ENCODE peak calls at places on chromosomes 12 and 14, in nine cellular contexts. M is fibroblast of the aortic adventitia, Q is fibroblast of villous mesenchyme, L is bronchial epithelial cell, C is heart left ventricle, Z is RWPE1, V is fibroblast of mammary gland, J is Calu3, G is colonic mucosa. P is an unnamed sample.
A peak's percentile ranks its signal among the peaks of the same experiment; 100 is the strongest.

GRCh38 chr12:111084172-111084571 is 163.8 kb upstream of the MYL2 start:
- DNase-seq in Q (no peak), V (no peak), G (no peak), C (no peak), J (no peak), L (no peak), M (no peak), Z (no peak), P (no peak)

GRCh38 chr14:24232645-24233537 is at the start of gene GMPR2:
- DNase-seq in V (peak; percentile 7), Q (no peak), L (peak; percentile 35), M (no peak), C (no peak), J (no peak), G (no peak), Z (peak; percentile 16), P (peak; percentile 83)

GRCh38 chr12:80862606-80863005 is 75.1 kb downstream of the LIN7A start:
- DNase-seq in J (no peak), Q (no peak), L (peak; percentile 23), V (peak; percentile 56), M (peak; percentile 16), C (no peak), Z (no peak), G (no peak), P (no peak)

GRCh38 chr12:52807544-52808470 is 6.1 kb downstream of the KRT4 start:
- DNase-seq in J (no peak), Z (no peak), Q (no peak), L (no peak), C (no peak), M (no peak), G (no peak), V (no peak), P (no peak)

GRCh38 chr14:71932229-71932951 is at the start of gene RGS6:
- DNase-seq in Q (no peak), G (peak; percentile 28), J (peak; percentile 70), Z (peak; percentile 35), M (no peak), C (peak; percentile 27), L (peak; percentile 34), V (no peak), P (peak; percentile 17)

GRCh38 chr14:105250986-105251385 is 2.7 kb downstream of the BTBD6 start:
- DNase-seq in V (no peak), G (no peak), L (no peak), J (no peak), C (no peak), M (no peak), Z (no peak), Q (no peak), P (no peak)

GRCh38 chr14:49173765-49174373 is 412.3 kb downstream of the RPS29 start:
- DNase-seq in Z (peak; percentile 57), L (peak; percentile 59), M (peak; percentile 66), J (peak; percentile 68), Q (peak; percentile 66), G (peak; percentile 59), V (peak; percentile 75), C (no peak), P (no peak)

GRCh38 chr12:2256453-2256852 is 203.7 kb downstream of the CACNA1C start:
- DNase-seq in M (no peak), Q (peak; percentile 90), Z (no peak), C (no peak), J (no peak), L (no peak), G (no peak), V (peak; percentile 81), P (no peak)

GRCh38 chr14:20539906-20540305 is 20.9 kb downstream of the RNASE9 start:
- DNase-seq in C (no peak), M (no peak), Q (no peak), L (no peak), Z (no peak), J (no peak), G (no peak), V (no peak), P (no peak)

GRCh38 chr14:78848234-78848820 is 678.2 kb downstream of the NRXN3 start:
- DNase-seq in Z (peak; percentile 51), C (peak; percentile 6), V (peak; percentile 30), M (peak; percentile 14), Q (peak; percentile 17), J (peak; percentile 70), G (peak; percentile 19), L (peak; percentile 50), P (no peak)

GRCh38 chr12:131114331-131114730 is 160.6 kb downstream of the ADGRD1 start:
- DNase-seq in Q (no peak), C (no peak), Z (no peak), L (no peak), V (no peak), J (no peak), G (no peak), M (no peak), P (no peak)

GRCh38 chr14:64880382-64881121 is 845 bp upstream of the SPTB start:
- DNase-seq in L (no peak), M (no peak), Q (no peak), G (peak; percentile 72), J (peak; percentile 55), V (no peak), C (peak; percentile 55), Z (peak; percentile 30), P (peak; percentile 49)

GRCh38 chr12:120598674-120599463 is 17.7 kb upstream of the POP5 start:
- DNase-seq in Q (peak; percentile 36), Z (peak; percentile 64), C (no peak), J (peak; percentile 43), G (no peak), V (peak; percentile 49), M (peak; percentile 10), L (peak; percentile 64), P (no peak)

GRCh38 chr12:77324416-77324762 is 259.0 kb upstream of the E2F7 start:
- DNase-seq in L (no peak), G (no peak), C (no peak), M (no peak), Q (no peak), J (no peak), Z (no peak), V (no peak), P (no peak)

GRCh38 chr12:98669751-98670150 is 24.7 kb downstream of the APAF1 start:
- DNase-seq in V (no peak), Q (no peak), G (no peak), J (no peak), Z (no peak), M (no peak), C (no peak), L (no peak), P (no peak)

GRCh38 chr12:48078901-48079300 is 27.0 kb downstream of the SENP1 start:
- DNase-seq in G (no peak), J (no peak), L (peak; percentile 59), Z (peak; percentile 14), Q (peak; percentile 63), V (peak; percentile 62), C (no peak), M (peak; percentile 47), P (no peak)

GRCh38 chr12:47729233-47729632 is 3.9 kb upstream of the ENDOU start:
- DNase-seq in J (no peak), M (peak; percentile 45), G (no peak), C (no peak), V (peak; percentile 87), L (no peak), Z (no peak), Q (peak; percentile 40), P (no peak)

GRCh38 chr12:69366796-69367195 is 7.3 kb downstream of the YEATS4 start:
- DNase-seq in M (no peak), Z (no peak), J (no peak), C (no peak), Q (no peak), G (no peak), V (no peak), L (peak; percentile 85), P (no peak)

GRCh38 chr14:98633380-98633779 is 638.6 kb downstream of the BCL11B start:
- DNase-seq in V (no peak), Z (no peak), Q (no peak), M (no peak), L (no peak), J (no peak), G (no peak), C (no peak), P (no peak)

GRCh38 chr12:26287666-26288408 is 92.5 kb downstream of the SSPN start:
- DNase-seq in C (peak; percentile 48), V (peak; percentile 85), L (peak; percentile 48), G (no peak), M (peak; percentile 84), J (peak; percentile 55), Q (no peak), Z (no peak), P (no peak)

GRCh38 chr12:16454481-16454880 is 107.0 kb downstream of the MGST1 start:
- DNase-seq in J (no peak), G (no peak), Z (peak; percentile 8), L (peak; percentile 73), C (no peak), M (peak; percentile 8), Q (no peak), V (no peak), P (no peak)

GRCh38 chr12:16453319-16453718 is 105.9 kb downstream of the MGST1 start:
- DNase-seq in J (no peak), V (no peak), L (no peak), G (no peak), C (no peak), Q (no peak), M (no peak), Z (no peak), P (no peak)

GRCh38 chr12:16449459-16449858 is 102.0 kb downstream of the MGST1 start:
- DNase-seq in Q (peak; percentile 4), V (no peak), L (no peak), G (no peak), C (no peak), J (no peak), Z (no peak), M (peak; percentile 4), P (no peak)
- TF ChIP-seq CTCF in Q (peak; percentile 11), V (peak; percentile 5), L (no peak), G (no peak), C (no peak), J (no peak), Z (no peak), M (no peak), P (no peak)

GRCh38 chr14:73731111-73731510 is 16.9 kb upstream of the PNMA1 start:
- DNase-seq in V (no peak), Q (no peak), Z (no peak), L (no peak), M (no peak), J (no peak), C (no peak), G (no peak), P (no peak)
- TF ChIP-seq CTCF in V (no peak), Q (no peak), Z (no peak), L (no peak), M (no peak), J (no peak), C (no peak), G (no peak), P (no peak)

GRCh38 chr12:32895688-32896437 is 714 bp downstream of the PKP2 start:
- DNase-seq in J (peak; percentile 65), Q (no peak), L (peak; percentile 20), M (no peak), G (peak; percentile 76), C (no peak), V (no peak), Z (peak; percentile 43), P (no peak)
- TF ChIP-seq CTCF in J (no peak), Q (peak; percentile 15), L (peak; percentile 30), M (no peak), G (no peak), C (no peak), V (no peak), Z (peak; percentile 47), P (no peak)

DNA sequence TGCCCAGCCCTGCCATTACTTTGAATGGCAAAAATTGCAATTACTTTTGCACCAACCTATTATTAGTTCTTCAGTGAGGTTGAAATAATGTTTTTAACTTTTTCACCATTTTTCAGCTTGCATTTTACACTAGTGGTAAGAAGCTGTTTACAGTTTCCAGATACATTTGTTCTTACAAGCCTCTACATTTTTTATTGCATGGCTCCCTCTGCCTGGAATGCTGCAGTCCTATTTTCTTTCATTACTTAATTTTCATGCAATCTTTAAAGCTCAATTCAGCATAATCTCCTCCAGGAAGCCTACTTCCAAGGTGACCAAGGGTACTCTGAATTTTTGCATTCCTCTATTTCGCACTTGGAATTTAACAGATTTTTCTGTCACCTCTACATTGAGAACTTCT is 33.4 kb downstream of the CCER1 start:
- DNase-seq in C (no peak), V (no peak), L (no peak), M (no peak), Z (no peak), G (no peak), J (no peak), Q (no peak), P (no peak)
- TF ChIP-seq CTCF in C (no peak), V (no peak), L (no peak), M (no peak), Z (no peak), G (no peak), J (no peak), Q (no peak), P (no peak)